ENCODE peak calls at places on chromosomes 1 and 21, in five cellular contexts. A, W, L, K and R are unnamed samples.

GRCh38 chr1:237007147-237007881 is 3.1 kb upstream of the MT1HL1 start:
- DNase-seq in W (no peak), L (no peak), K (no peak), A (no peak), R (no peak)

GRCh38 chr1:234326493-234327366 is 46.5 kb upstream of the COA6 start:
- DNase-seq in W (no peak), K (peak; percentile 49), A (peak; percentile 72), L (peak; percentile 43), R (no peak)

GRCh38 chr1:246765521-246765920 is 41.3 kb downstream of the SCCPDH start:
- DNase-seq in W (no peak), K (no peak), A (no peak), L (no peak), R (no peak)

GRCh38 chr1:117512728-117513321 is 93.0 kb upstream of the TENT5C start:
- DNase-seq in L (peak; percentile 41), K (peak; percentile 52), A (no peak), W (no peak), R (no peak)

GRCh38 chr1:119086830-119087229 is 53.6 kb downstream of the WARS2 start:
- DNase-seq in W (no peak), A (no peak), K (no peak), L (no peak), R (no peak)

GRCh38 chr1:81337226-81337625 is 463.5 kb upstream of the ADGRL2 start:
- DNase-seq in K (no peak), L (no peak), W (no peak), A (no peak), R (no peak)

GRCh38 chr21:40176732-40177131 is 309.5 kb downstream of the PCP4 start:
- DNase-seq in A (no peak), L (no peak), K (no peak), W (no peak), R (no peak)

GRCh38 chr1:221839794-221840395 is 98.0 kb upstream of the DUSP10 start:
- DNase-seq in K (peak; percentile 51), W (peak; percentile 46), A (no peak), L (peak; percentile 73), R (no peak)

GRCh38 chr21:42527489-42528158 is 14.0 kb downstream of the SLC37A1 start:
- DNase-seq in A (no peak), L (peak; percentile 22), K (no peak), W (no peak), R (no peak)

GRCh38 chr1:50272923-50273322 is 150.3 kb downstream of the DMRTA2 start:
- DNase-seq in L (no peak), A (no peak), K (no peak), W (no peak), R (no peak)

GRCh38 chr1:110515896-110516295 is 3.1 kb downstream of the KCNA10 start:
- DNase-seq in K (no peak), A (no peak), L (no peak), W (no peak), R (no peak)

GRCh38 chr1:55427576-55427975 is 212.4 kb upstream of the USP24 start:
- DNase-seq in K (no peak), A (no peak), L (no peak), W (peak; percentile 36), R (no peak)

GRCh38 chr1:38474738-38475623 is 384.6 kb downstream of the RRAGC start:
- DNase-seq in K (no peak), L (no peak), A (no peak), W (no peak), R (no peak)

GRCh38 chr1:101025283-101025679 is 303 bp downstream of the DPH5 start:
- DNase-seq in K (no peak), W (no peak), A (no peak), L (no peak), R (no peak)

GRCh38 chr1:62208087-62208486 is 13.4 kb downstream of the L1TD1 start:
- DNase-seq in W (no peak), K (no peak), A (peak; percentile 30), L (no peak), R (no peak)

GRCh38 chr1:155860939-155861496 is 1.7 kb downstream of the SYT11 start:
- DNase-seq in A (no peak), W (no peak), K (no peak), L (no peak), R (no peak)

GRCh38 chr1:14945132-14946010 is 208.2 kb upstream of the TMEM51 start:
- DNase-seq in K (peak; percentile 89), W (peak; percentile 89), L (peak; percentile 94), A (peak; percentile 76), R (peak; percentile 75)

GRCh38 chr21:33991091-33991490 is 75.5 kb upstream of the ATP5PO start:
- DNase-seq in L (no peak), W (no peak), A (no peak), K (no peak), R (no peak)

GRCh38 chr1:204694145-204694544 is 8.6 kb upstream of the LRRN2 start:
- DNase-seq in A (no peak), W (no peak), K (no peak), L (no peak), R (no peak)

GRCh38 chr1:101004061-101004460 is 21.5 kb downstream of the DPH5 start:
- DNase-seq in L (peak; percentile 56), A (no peak), K (peak; percentile 77), W (no peak), R (no peak)

GRCh38 chr1:94553323-94553730 is 11.8 kb upstream of the F3 start:
- DNase-seq in K (no peak), W (peak; percentile 22), A (no peak), L (peak; percentile 68), R (no peak)

GRCh38 chr1:86194491-86195034 is 38.0 kb upstream of the COL24A1 start:
- DNase-seq in W (peak; percentile 76), A (no peak), K (peak; percentile 21), L (peak; percentile 60), R (no peak)

GRCh38 chr1:93874025-93874651 is 4.9 kb downstream of the DNTTIP2 start:
- DNase-seq in K (peak; percentile 55), A (no peak), L (peak; percentile 24), W (no peak), R (no peak)

GRCh38 chr21:45877821-45878469 is 103.6 kb upstream of the COL6A1 start:
- DNase-seq in L (no peak), K (no peak), W (no peak), A (no peak), R (no peak)

DNA sequence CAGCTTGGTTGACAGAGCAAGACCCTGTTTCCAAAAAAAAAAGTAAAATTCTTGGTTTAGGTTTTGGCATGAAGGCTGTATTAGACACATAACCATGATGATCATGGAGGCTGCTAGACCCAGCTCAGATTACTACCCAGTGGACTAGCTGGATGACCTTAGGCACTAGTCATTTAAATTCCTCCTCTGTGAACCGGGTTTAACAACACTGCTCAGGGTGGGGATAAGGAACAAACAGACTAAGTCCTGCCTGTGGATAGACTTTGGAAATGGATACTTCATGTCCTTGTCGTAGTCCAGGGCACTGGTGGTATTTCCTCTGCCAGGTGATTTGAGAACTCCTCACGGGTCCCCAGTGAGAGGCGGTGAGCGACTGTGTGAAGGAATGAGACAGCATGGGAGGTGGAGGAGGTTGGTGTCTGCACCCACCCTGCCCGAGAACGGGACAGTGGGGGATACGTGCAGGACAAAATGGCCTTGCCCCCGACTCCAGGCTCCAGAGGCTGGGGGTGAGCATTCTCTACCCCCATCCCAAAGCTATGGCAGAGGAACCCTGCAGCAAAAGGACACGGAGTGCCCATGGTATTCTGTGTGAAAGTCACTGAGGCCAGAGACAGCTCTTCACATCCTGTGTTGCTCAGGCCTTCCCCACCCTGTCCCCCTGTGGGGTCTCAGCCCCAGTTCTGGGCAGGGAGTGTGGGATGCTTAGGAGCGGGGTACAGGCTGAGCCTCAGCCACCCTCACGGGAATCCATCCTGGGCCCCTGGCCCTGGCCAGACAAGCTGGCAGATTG is 72.8 kb upstream of the SELENON start:
- DNase-seq in L (no peak), A (no peak), W (no peak), K (peak; percentile 22), R (no peak)
- H3K4me3 ChIP-seq in L (no peak overlapping the region), A (no peak overlapping the region), W (no peak overlapping the region), K (no peak overlapping the region), R (no peak overlapping the region)

GRCh38 chr1:163703794-163704193 is 382.0 kb downstream of the NUF2 start:
- DNase-seq in K (no peak), W (no peak), A (no peak), L (no peak), R (no peak)

GRCh38 chr1:163706915-163707314 is 385.2 kb downstream of the NUF2 start:
- DNase-seq in A (no peak), W (no peak), L (no peak), K (no peak), R (no peak)

GRCh38 chr1:163697137-163697536 is 375.4 kb downstream of the NUF2 start:
- DNase-seq in A (no peak), K (no peak), W (no peak), L (no peak), R (no peak)

DNA sequence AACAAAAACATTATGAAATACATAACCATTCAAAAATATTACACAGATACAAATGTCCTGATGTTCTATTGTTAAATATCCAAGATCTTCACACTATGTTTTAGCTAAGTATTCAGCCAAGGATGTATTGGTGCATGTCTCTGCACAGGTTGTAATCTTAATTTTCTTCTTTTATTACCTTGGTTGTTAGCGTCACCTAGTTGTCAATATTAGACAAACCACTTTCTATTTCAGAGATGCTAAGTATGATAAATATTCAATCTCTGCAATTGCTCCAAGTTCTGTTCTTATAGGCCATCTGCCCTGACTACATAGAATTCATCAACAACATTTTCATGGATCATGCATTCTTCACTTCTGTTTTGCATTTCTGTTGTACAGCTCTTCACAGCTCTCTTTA is 380.0 kb downstream of the NUF2 start:
- DNase-seq in A (no peak), L (no peak), K (no peak), W (no peak), R (no peak)
- TF ChIP-seq CTCF in A (no peak), L (no peak), K (no peak), W (no peak), R (no peak)

DNA sequence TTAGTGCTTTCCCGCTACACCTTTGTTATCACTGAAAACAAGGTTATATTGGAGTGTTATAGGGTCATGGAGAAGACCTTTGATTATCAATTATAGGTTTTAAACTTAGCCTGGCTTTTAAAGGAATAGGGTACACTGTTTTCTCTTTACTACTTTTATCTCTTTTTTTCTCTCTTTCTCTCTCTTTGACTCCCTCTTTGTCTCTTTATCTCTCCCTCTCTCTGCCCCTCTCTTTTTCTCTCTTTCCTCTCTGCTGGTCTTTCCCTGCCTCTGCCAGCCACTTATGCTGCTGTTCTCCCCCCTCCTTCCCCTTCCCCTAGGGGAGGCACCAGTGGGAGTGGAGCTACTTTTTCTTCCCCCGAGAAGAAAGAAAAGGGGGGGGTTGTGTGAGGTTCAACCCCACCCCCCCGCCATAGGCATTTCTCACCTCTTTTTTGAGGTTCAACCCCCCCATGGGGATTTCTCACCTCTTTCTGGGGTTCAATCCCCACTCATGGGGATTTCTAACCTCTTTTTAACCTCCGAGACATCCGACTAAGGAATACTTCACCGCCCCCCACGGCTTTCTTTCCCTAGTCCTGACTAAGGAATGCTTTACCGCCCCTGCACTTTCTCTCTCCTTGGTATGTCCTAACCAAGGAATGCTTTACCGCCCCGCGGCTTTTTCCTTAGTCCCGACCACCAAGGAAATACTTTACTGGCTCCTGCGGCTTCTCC is 17.2 kb upstream of the ZBTB8B start:
- DNase-seq in L (peak; percentile 32), W (peak; percentile 94), K (peak; percentile 12), A (no peak), R (peak; percentile 16)
- H3K4me3 ChIP-seq in L (peak overlapping the region; percentile 46), W (peak overlapping the region; percentile 25), K (peak overlapping the region; percentile 26), A (no peak overlapping the region), R (peak overlapping the region; percentile 33)

DNA sequence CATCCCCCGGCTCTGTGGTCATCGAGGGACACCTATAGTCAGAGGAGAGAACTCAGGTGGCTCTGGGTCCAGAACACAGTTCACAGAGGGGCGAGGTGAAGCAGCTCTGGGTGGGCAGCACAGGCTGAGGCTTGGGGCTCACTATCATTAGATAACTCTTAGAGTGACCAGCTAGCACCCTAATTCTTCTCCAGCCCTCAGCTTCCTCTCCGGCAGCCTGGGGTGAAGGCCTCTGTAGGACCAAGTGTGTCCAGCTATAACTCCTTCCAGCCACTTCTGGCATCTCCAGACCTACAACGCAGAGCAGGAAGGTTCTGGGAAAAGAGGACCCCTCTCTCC is 1.4 kb downstream of the ARTN start:
- DNase-seq in W (no peak), L (no peak), A (no peak), K (no peak), R (no peak)
- TF ChIP-seq CTCF in W (no peak), L (no peak), A (no peak), K (no peak), R (no peak)